ENCODE peak calls at places on chromosome 15, in four cellular contexts. F is RWPE1, T is OCI-LY7, J is uterus. N is an unnamed sample.

GRCh38 chr15:98865397-98866339 is 141.9 kb downstream of the PGPEP1L start:
- DNase-seq in F (peak), T (peak), J (peak), N (peak)

GRCh38 chr15:81258455-81258854 is 61.8 kb downstream of the IL16 start:
- DNase-seq in F (no peak), T (no peak), J (no peak), N (no peak)

GRCh38 chr15:64842986-64843561 is 1.4 kb downstream of the PLEKHO2 start:
- DNase-seq in F (no peak), T (peak), J (peak), N (no peak)

GRCh38 chr15:40175160-40175559 is 14.3 kb downstream of the BUB1B start:
- DNase-seq in F (no peak), T (no peak), J (no peak), N (no peak)

GRCh38 chr15:89806565-89807550 is 7.8 kb downstream of the ANPEP start:
- DNase-seq in F (no peak), T (no peak), J (no peak), N (peak)

GRCh38 chr15:98881526-98882517 is 125.8 kb downstream of the PGPEP1L start:
- DNase-seq in F (no peak), T (peak), J (peak), N (no peak)

GRCh38 chr15:90184786-90185704 is 16.1 kb upstream of the SEMA4B start:
- DNase-seq in F (peak), T (peak), J (peak), N (peak)

GRCh38 chr15:39411102-39411989 is 169.5 kb upstream of the THBS1 start:
- DNase-seq in F (no peak), T (no peak), J (no peak), N (no peak)

GRCh38 chr15:61195116-61196002 is 33.7 kb downstream of the RORA start:
- DNase-seq in F (peak), T (peak), J (no peak), N (no peak)

GRCh38 chr15:29825205-29825604 is 2.9 kb upstream of the TJP1 start:
- DNase-seq in F (no peak), T (peak), J (no peak), N (no peak)

GRCh38 chr15:29822100-29822684 is at the start of gene TJP1:
- DNase-seq in F (peak), T (no peak), J (peak), N (peak)

GRCh38 chr15:29821416-29822099 is 710 bp downstream of the TJP1 start:
- DNase-seq in F (peak), T (no peak), J (peak), N (peak)

GRCh38 chr15:29820802-29821160 is 1.5 kb downstream of the TJP1 start:
- DNase-seq in F (no peak), T (no peak), J (no peak), N (no peak)

DNA sequence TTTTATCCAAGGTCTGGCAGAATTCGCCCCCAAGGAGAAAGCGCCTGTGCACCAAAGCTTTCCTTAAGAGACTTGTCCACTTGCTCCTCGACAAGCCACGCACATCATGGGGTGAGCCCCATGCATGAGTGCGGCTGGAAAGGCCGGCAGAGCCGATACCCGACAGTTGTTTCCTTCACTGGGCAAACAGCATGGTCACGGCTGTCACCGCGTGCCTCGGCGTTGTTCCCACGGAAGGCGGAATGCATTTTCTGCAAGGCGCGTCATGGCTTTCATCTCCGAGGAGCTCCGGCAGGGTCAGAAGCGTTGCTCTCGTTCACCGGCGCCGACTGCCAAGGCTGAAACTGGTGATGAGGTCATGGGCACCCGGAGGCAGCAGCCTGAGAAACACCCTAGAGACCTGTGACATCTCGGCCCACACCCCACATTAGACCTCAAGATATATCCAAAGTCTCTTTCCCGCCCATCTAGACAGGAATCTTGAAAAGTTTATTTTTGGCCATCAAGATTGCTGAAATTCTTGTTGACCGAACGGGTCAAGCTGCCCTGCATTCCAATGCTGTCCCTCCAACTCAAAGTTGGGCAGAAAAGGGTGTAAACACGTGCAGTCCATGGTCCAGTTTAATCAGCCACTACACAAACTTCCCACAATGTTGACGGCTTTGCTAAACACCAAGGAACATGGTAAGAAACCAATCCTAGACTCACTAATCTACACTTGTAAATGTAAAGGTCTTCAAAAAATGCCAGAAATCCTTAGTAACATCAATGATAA is 604 bp upstream of the TJP1 start:
- DNase-seq in F (peak), T (no peak), J (peak), N (peak)
- H3K27ac ChIP-seq in F (peak), T (no peak), J (peak), N (peak)

GRCh38 chr15:101183226-101183925 is 68.5 kb downstream of the CHSY1 start:
- DNase-seq in F (no peak), T (no peak), J (no peak), N (peak)
- TF ChIP-seq CTCF in F (no peak), T (no peak), J (no peak), N (no peak)

DNA sequence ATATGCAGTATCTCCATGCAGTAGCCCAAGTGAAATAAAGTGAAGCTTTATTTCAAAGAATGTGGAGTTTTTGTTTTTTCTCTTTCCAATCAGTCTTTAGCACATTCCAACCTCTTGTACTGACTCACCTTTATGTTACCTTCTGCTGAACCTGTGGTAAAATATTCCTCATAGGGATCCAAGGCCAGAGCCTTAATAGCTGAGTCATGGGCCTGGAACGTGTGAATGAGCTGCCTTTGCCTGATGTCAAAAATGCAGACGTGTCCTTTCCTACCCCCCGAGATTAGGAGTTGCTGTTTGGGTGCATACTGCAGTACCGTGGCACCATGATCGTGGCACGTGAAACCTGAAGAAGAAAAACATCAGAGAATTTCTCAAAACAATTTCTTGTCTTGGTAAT is 108.5 kb downstream of the GLDN start:
- DNase-seq in F (peak), T (no peak), J (no peak), N (no peak)
- H3K27ac ChIP-seq in F (no peak), T (no peak), J (no peak), N (no peak)

GRCh38 chr15:59105839-59106238 is 893 bp downstream of the CCNB2 start:
- DNase-seq in F (peak), T (peak), J (no peak), N (no peak)
- TF ChIP-seq CTCF in F (peak), T (peak), J (no peak), N (no peak)

DNA sequence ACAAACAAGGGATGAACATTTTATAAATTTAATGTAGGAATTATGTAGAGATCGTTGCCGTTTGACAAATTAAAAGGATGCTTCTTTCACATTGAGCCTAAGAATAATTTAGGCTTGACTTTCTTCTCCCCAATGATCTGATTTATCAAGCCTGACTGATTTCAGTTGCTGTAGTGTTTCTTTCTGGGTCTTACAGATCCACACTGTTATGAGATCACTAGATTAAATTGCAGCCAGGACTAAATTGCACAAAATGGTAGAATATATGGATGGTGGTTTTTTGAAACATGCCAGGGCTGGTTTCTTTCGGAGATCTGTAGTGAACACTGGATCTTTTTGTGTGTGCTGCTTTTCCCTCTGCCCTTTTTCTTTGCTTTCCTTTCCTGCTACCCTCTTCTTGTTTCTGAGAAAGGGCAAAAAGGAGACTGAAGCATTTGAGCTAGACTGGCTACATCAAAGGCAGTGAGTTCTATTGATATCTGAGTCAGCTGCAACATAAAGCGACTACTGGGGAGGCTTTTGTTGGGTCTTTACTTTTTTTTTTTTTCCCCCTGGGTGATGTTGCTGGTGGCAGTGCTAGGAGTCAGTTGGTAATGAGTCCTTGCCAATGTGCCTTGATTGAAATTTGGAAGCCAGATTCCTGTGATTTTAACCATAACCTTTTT is 83.0 kb downstream of the AKAP13 start:
- DNase-seq in F (no peak), T (peak), J (no peak), N (no peak)
- H3K27ac ChIP-seq in F (no peak), T (peak), J (no peak), N (no peak)

GRCh38 chr15:48109212-48109611 is 11.6 kb upstream of the SLC24A5 start:
- DNase-seq in F (no peak), T (no peak), J (no peak), N (no peak)

GRCh38 chr15:48112242-48112641 is 8.5 kb upstream of the SLC24A5 start:
- DNase-seq in F (peak), T (peak), J (no peak), N (no peak)

GRCh38 chr15:48109856-48110531 is 10.8 kb upstream of the SLC24A5 start:
- DNase-seq in F (no peak), T (no peak), J (no peak), N (no peak)
- TF ChIP-seq CTCF in F (no peak), T (no peak), J (no peak), N (no peak)

N was measured in upper lobe of left lung.